ENCODE peak calls at places on chromosomes 3 and 15, in eight cellular contexts. J is IMR-90; A is CD4-positive, alpha-beta T cell; N is transverse colon; H is tibial nerve; V is CD8-positive, alpha-beta T cell; S is MM.1S; T is substantia nigra. L is an unnamed sample.

GRCh38 chr15:66963084-66963483 is 102.3 kb upstream of the SMAD3 start:
- DNase-seq in J (no peak), A (no peak), N (no peak), H (no peak), V (no peak), S (no peak), T (no peak), L (no peak)

GRCh38 chr3:113695426-113695817 is 1.0 kb downstream of the USF3 start:
- DNase-seq in J (peak; percentile 56), A (no peak), N (no peak), H (no peak), V (no peak), S (no peak), T (no peak), L (no peak)

GRCh38 chr3:185420762-185421161 is 57.8 kb downstream of the MAP3K13 start:
- DNase-seq in J (no peak), A (no peak), N (peak; percentile 58), H (no peak), V (no peak), S (peak; percentile 57), T (no peak), L (no peak)

GRCh38 chr15:57395292-57395691 is 19.0 kb downstream of the CGNL1 start:
- DNase-seq in J (peak; percentile 68), A (no peak), N (no peak), H (no peak), V (no peak), S (no peak), T (peak; percentile 25), L (no peak)

GRCh38 chr3:72820405-72820804 is 27.8 kb downstream of the SHQ1 start:
- DNase-seq in J (peak; percentile 58), A (no peak), N (peak; percentile 31), H (no peak), V (no peak), S (no peak), T (no peak), L (no peak)

GRCh38 chr3:187986514-187986934 is 167.4 kb upstream of the LPP start:
- DNase-seq in J (peak; percentile 96), A (no peak), N (no peak), H (no peak), V (no peak), S (no peak), T (no peak), L (no peak)

GRCh38 chr15:52093539-52094502 is 18.8 kb downstream of the BCL2L10 start:
- DNase-seq in J (peak; percentile 84), A (no peak), N (no peak), H (no peak), V (no peak), S (no peak), T (no peak), L (no peak)

GRCh38 chr3:192919895-192920294 is 2.2 kb upstream of the MB21D2 start:
- DNase-seq in J (no peak), A (no peak), N (no peak), H (no peak), V (no peak), S (no peak), T (peak; percentile 5), L (no peak)

GRCh38 chr15:48304398-48304797 is 26.8 kb upstream of the DUT start:
- DNase-seq in J (no peak), A (no peak), N (no peak), H (no peak), V (no peak), S (no peak), T (no peak), L (no peak)

GRCh38 chr15:23629234-23629805 is 18.3 kb downstream of the MAGEL2 start:
- DNase-seq in J (no peak), A (no peak), N (no peak), H (no peak), V (no peak), S (peak; percentile 55), T (no peak), L (no peak)

GRCh38 chr15:98953950-98954349 is 53.6 kb downstream of the PGPEP1L start:
- DNase-seq in J (no peak), A (no peak), N (no peak), H (no peak), V (no peak), S (no peak), T (peak; percentile 49), L (no peak)

GRCh38 chr15:98951493-98952320 is 55.9 kb downstream of the PGPEP1L start:
- DNase-seq in J (no peak), A (no peak), N (no peak), H (no peak), V (no peak), S (peak; percentile 48), T (no peak), L (no peak)

GRCh38 chr15:98954411-98954810 is 53.2 kb downstream of the PGPEP1L start:
- DNase-seq in J (peak; percentile 88), A (no peak), N (peak; percentile 60), H (peak; percentile 70), V (no peak), S (no peak), T (peak; percentile 91), L (peak; percentile 35)

GRCh38 chr15:98952381-98952803 is 55.2 kb downstream of the PGPEP1L start:
- DNase-seq in J (peak; percentile 72), A (no peak), N (no peak), H (no peak), V (no peak), S (peak; percentile 88), T (no peak), L (no peak)

GRCh38 chr15:98953000-98953776 is 54.4 kb downstream of the PGPEP1L start:
- DNase-seq in J (peak; percentile 13), A (no peak), N (no peak), H (no peak), V (no peak), S (peak; percentile 50), T (no peak), L (no peak)
- H3K27ac ChIP-seq in J (peak overlapping the region; percentile 21), A (no peak overlapping the region), N (peak overlapping the region; percentile 77), H (peak overlapping the region; percentile 41), V (no peak overlapping the region), S (peak overlapping the region; percentile 65), T (peak overlapping the region; percentile 65), L (peak overlapping the region; percentile 89)

GRCh38 chr3:194312743-194313281 is 38.3 kb downstream of the CPN2 start:
- DNase-seq in J (peak; percentile 49), A (no peak), N (peak; percentile 59), H (peak; percentile 52), V (no peak), S (no peak), T (no peak), L (no peak)

GRCh38 chr3:194312186-194312742 is 38.9 kb downstream of the CPN2 start:
- DNase-seq in J (no peak), A (no peak), N (peak; percentile 46), H (no peak), V (no peak), S (no peak), T (no peak), L (no peak)

GRCh38 chr3:194314669-194315068 is 36.5 kb downstream of the CPN2 start:
- DNase-seq in J (no peak), A (no peak), N (no peak), H (no peak), V (no peak), S (no peak), T (no peak), L (no peak)

GRCh38 chr3:194315088-194315964 is 35.8 kb downstream of the CPN2 start:
- DNase-seq in J (peak; percentile 63), A (peak; percentile 78), N (peak; percentile 88), H (peak; percentile 73), V (peak; percentile 71), S (peak; percentile 92), T (peak; percentile 79), L (no peak)

GRCh38 chr3:194313642-194314430 is 37.3 kb downstream of the CPN2 start:
- DNase-seq in J (no peak), A (no peak), N (peak; percentile 39), H (peak; percentile 48), V (no peak), S (no peak), T (no peak), L (no peak)
- H3K27ac ChIP-seq in J (no peak overlapping the region), A (no peak overlapping the region), N (peak overlapping the region; percentile 76), H (no peak overlapping the region), V (no peak overlapping the region), S (no peak overlapping the region), T (no peak overlapping the region), L (no peak overlapping the region)

DNA sequence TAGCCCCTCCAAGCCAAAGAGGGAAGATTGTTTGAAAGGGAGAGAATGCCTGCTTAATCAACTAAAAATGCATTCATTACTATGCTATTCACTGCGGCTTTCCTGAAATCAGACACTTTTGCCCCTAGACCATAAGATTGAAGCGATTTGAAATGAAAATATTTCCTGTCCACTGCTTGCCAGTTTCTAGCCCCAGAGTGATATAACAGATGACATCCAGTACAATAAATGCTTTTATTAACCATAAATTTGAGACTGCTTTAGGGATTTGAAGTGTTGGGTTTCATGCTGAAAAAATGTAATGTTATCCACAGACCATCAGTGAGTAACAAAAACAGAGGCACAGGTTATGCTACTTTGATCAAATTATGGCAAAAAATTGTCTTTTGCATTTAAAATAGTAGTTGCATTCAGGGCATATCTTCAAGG is 14.1 kb downstream of the IL17RD start:
- DNase-seq in J (peak; percentile 20), A (no peak), N (no peak), H (no peak), V (no peak), S (no peak), T (no peak), L (no peak)
- H3K27ac ChIP-seq in J (no peak overlapping the region), A (no peak overlapping the region), N (peak overlapping the region; percentile 25), H (no peak overlapping the region), V (no peak overlapping the region), S (no peak overlapping the region), T (no peak overlapping the region), L (no peak overlapping the region)

GRCh38 chr15:63890617-63891016 is 56.9 kb upstream of the HERC1 start:
- DNase-seq in J (no peak), A (no peak), N (no peak), H (no peak), V (no peak), S (no peak), T (no peak), L (no peak)

GRCh38 chr15:63889831-63890230 is 56.1 kb upstream of the HERC1 start:
- DNase-seq in J (no peak), A (no peak), N (no peak), H (no peak), V (no peak), S (no peak), T (no peak), L (no peak)

GRCh38 chr15:63891763-63892123 is 58.0 kb upstream of the HERC1 start:
- DNase-seq in J (no peak), A (no peak), N (no peak), H (no peak), V (no peak), S (no peak), T (no peak), L (no peak)

GRCh38 chr15:63892794-63893441 is 59.2 kb upstream of the HERC1 start:
- DNase-seq in J (no peak), A (peak; percentile 59), N (peak; percentile 59), H (no peak), V (peak; percentile 51), S (no peak), T (no peak), L (no peak)

DNA sequence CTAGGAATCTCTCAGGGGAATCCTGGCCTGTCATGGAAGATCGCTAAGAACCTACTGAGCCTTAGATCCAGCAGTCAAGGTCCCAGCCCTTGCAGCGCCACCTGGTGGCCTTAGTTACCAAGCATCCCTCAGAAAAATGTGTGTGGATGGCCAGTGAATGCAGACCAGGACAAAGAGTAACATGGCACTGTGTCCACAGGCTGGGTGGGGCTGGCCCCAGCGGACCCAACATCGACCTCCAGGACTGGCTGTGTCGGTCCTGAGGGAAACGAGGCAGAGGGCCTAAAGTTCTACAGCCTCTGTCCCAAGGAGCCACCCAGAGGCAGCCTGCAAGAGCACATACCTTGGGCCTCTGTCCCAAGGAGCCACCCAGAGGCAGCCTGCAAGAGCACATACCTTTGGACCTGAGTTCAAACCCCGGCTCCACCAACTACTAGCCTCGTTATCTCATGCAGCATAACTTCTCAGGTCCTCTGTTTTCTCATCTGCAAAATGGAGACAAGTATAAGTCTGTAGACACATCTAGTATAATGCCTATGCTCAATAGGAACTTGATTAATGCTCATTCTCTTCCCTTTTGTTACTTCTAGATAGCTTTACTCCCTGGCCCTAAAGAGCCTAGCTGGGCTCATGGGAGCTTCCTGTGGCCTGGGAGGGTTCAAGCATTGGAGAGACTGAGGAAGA is 57.5 kb upstream of the HERC1 start:
- DNase-seq in J (peak; percentile 67), A (peak; percentile 59), N (peak; percentile 86), H (peak; percentile 53), V (peak; percentile 48), S (peak; percentile 69), T (peak; percentile 83), L (peak; percentile 52)
- H3K27ac ChIP-seq in J (no peak overlapping the region), A (peak overlapping the region; percentile 60), N (no peak overlapping the region), H (no peak overlapping the region), V (peak overlapping the region; percentile 35), S (no peak overlapping the region), T (no peak overlapping the region), L (no peak overlapping the region)